ENCODE peak calls at places on chromosomes 2 and 18, in ten cellular contexts. S is M059J; M is stimulated activated naive B cell treated with anti-CD40 and anti-IgM and Interleukin-4, amounts not matched to agents 10 μg/mL and 1 μg/mL and 100 μg/mL, for 72 hours; I is A549; B is activated effector memory CD4-positive, alpha-beta T cell treated with Interleukin-2 at 50 U/mL for 16 hours; W is activated T-helper 1 cell treated with Interleukin-2 at 50 U/mL for 16 hours; K is left ventricle myocardium inferior; C is NCI-H1417; R is stimulated activated CD4-positive, alpha-beta T cell treated with anti-CD3 and anti-CD28 coated beads, TNF-alpha, amount 100 ng/mL, for 48 hours; F is substantia nigra. V is an unnamed sample.
A peak's percentile ranks its signal among the peaks of the same experiment; 100 is the strongest.

GRCh38 chr2:46697830-46698323 is 217.7 kb downstream of the MCFD2 start:
- DNase-seq in S (no peak), M (no peak), I (no peak), B (no peak), W (no peak), K (no peak), C (no peak), R (no peak), F (no peak), V (peak; percentile 17)

GRCh38 chr2:206783718-206784117 is 18.3 kb downstream of the FASTKD2 start:
- DNase-seq in S (peak; percentile 5), M (no peak), I (peak; percentile 19), B (no peak), W (no peak), K (no peak), C (no peak), R (no peak), F (no peak), V (no peak)

GRCh38 chr18:48927286-48928080 is 23.3 kb downstream of the SMAD7 start:
- DNase-seq in S (no peak), M (no peak), I (no peak), B (no peak), W (no peak), K (no peak), C (no peak), R (no peak), F (no peak), V (no peak)

GRCh38 chr18:6355789-6356589 is 58.7 kb downstream of the L3MBTL4 start:
- DNase-seq in S (peak; percentile 67), M (no peak), I (peak; percentile 11), B (no peak), W (no peak), K (no peak), C (no peak), R (no peak), F (no peak), V (no peak)

GRCh38 chr2:176137883-176138282 is 8.4 kb downstream of the HOXD8 start:
- DNase-seq in S (no peak), M (no peak), I (no peak), B (no peak), W (no peak), K (no peak), C (no peak), R (no peak), F (no peak), V (no peak)

GRCh38 chr2:148048475-148049221 is 27.8 kb downstream of the MBD5 start:
- DNase-seq in S (peak; percentile 41), M (peak; percentile 9), I (no peak), B (no peak), W (no peak), K (no peak), C (no peak), R (no peak), F (no peak), V (no peak)

GRCh38 chr2:226273440-226273839 is 526.2 kb downstream of the IRS1 start:
- DNase-seq in S (no peak), M (no peak), I (no peak), B (no peak), W (no peak), K (no peak), C (no peak), R (no peak), F (no peak), V (no peak)

GRCh38 chr2:99802730-99803129 is 312.9 kb upstream of the REV1 start:
- DNase-seq in S (no peak), M (no peak), I (no peak), B (no peak), W (no peak), K (no peak), C (no peak), R (no peak), F (no peak), V (no peak)

GRCh38 chr18:59837586-59837985 is 62.2 kb upstream of the PMAIP1 start:
- DNase-seq in S (peak; percentile 79), M (peak; percentile 58), I (peak; percentile 60), B (peak; percentile 10), W (no peak), K (no peak), C (peak; percentile 69), R (peak; percentile 17), F (no peak), V (peak; percentile 32)

GRCh38 chr18:31983020-31983419 is 35.6 kb upstream of the RNF125 start:
- DNase-seq in S (no peak), M (no peak), I (no peak), B (no peak), W (no peak), K (peak; percentile 21), C (no peak), R (no peak), F (no peak), V (no peak)

GRCh38 chr2:157887946-157888345 is 11.8 kb upstream of the ACVR1 start:
- DNase-seq in S (no peak), M (no peak), I (no peak), B (no peak), W (no peak), K (no peak), C (no peak), R (no peak), F (no peak), V (no peak)

GRCh38 chr18:63234839-63235238 is 84.7 kb downstream of the BCL2 start:
- DNase-seq in S (no peak), M (no peak), I (no peak), B (no peak), W (no peak), K (no peak), C (no peak), R (no peak), F (no peak), V (no peak)

GRCh38 chr2:219639356-219639755 is 11.9 kb downstream of the SLC4A3 start:
- DNase-seq in S (no peak), M (no peak), I (no peak), B (no peak), W (no peak), K (no peak), C (no peak), R (no peak), F (no peak), V (no peak)

GRCh38 chr2:223950448-223951347 is 5.6 kb upstream of the WDFY1 start:
- DNase-seq in S (no peak), M (no peak), I (no peak), B (no peak), W (no peak), K (no peak), C (peak; percentile 39), R (no peak), F (no peak), V (no peak)

GRCh38 chr2:230660294-230661060 is 52.2 kb upstream of the CAB39 start:
- DNase-seq in S (no peak), M (no peak), I (no peak), B (peak; percentile 39), W (no peak), K (peak; percentile 60), C (no peak), R (no peak), F (no peak), V (peak; percentile 34)

GRCh38 chr18:69574401-69574800 is 173.7 kb downstream of the DOK6 start:
- DNase-seq in S (no peak), M (no peak), I (no peak), B (no peak), W (no peak), K (no peak), C (no peak), R (no peak), F (no peak), V (no peak)

GRCh38 chr2:42421601-42422252 is 60.7 kb upstream of the COX7A2L start:
- DNase-seq in S (peak; percentile 45), M (no peak), I (no peak), B (no peak), W (no peak), K (no peak), C (no peak), R (no peak), F (no peak), V (no peak)

GRCh38 chr2:9952856-9953503 is 1.5 kb downstream of the GRHL1 start:
- DNase-seq in S (no peak), M (no peak), I (no peak), B (no peak), W (no peak), K (no peak), C (no peak), R (no peak), F (no peak), V (no peak)

GRCh38 chr2:10659898-10660568 is 29.7 kb downstream of the NOL10 start:
- DNase-seq in S (peak; percentile 89), M (no peak), I (peak; percentile 69), B (peak; percentile 9), W (peak; percentile 13), K (peak; percentile 47), C (peak; percentile 33), R (no peak), F (no peak), V (peak; percentile 67)

V was measured in HuH-7.